ENCODE peak calls at places on chromosomes 11 and 22, in four cellular contexts. L is H1, V is GM12878, K is K562. B is an unnamed sample.

GRCh38 chr11:130700092-130700491 is 216.2 kb downstream of the SNX19 start:
- DNase-seq in L (no peak), K (no peak), V (no peak), B (no peak)

GRCh38 chr11:45100338-45100737 is 46.1 kb upstream of the PRDM11 start:
- DNase-seq in K (no peak), L (no peak), V (no peak), B (no peak)

GRCh38 chr11:75450236-75450635 is 17.2 kb upstream of the KLHL35 start:
- DNase-seq in L (no peak), K (no peak), V (no peak), B (no peak)

GRCh38 chr11:107752954-107753822 is 41.3 kb upstream of the SLN start:
- DNase-seq in V (no peak), K (no peak), L (no peak), B (no peak)

GRCh38 chr11:62054484-62055121 is 69.2 kb upstream of the INCENP start:
- DNase-seq in L (no peak), V (no peak), K (peak), B (peak)

GRCh38 chr22:49934891-49935557 is 16.6 kb downstream of the CRELD2 start:
- DNase-seq in L (no peak), K (peak), V (no peak), B (no peak)

GRCh38 chr11:17978553-17979287 is 34.1 kb downstream of the SERGEF start:
- DNase-seq in V (no peak), L (no peak), K (peak), B (no peak)

GRCh38 chr11:23840872-23841271 is 656.0 kb upstream of the LUZP2 start:
- DNase-seq in L (no peak), K (no peak), V (no peak), B (no peak)

GRCh38 chr11:110968348-110969062 is 256.3 kb upstream of the ARHGAP20 start:
- DNase-seq in L (no peak), V (no peak), K (no peak), B (no peak)

GRCh38 chr11:111086058-111086457 is 159.5 kb upstream of the POU2AF2 start:
- DNase-seq in L (no peak), V (no peak), K (no peak), B (no peak)

GRCh38 chr22:30694638-30695350 is at the start of gene OSBP2:
- DNase-seq in L (no peak), K (no peak), V (no peak), B (no peak)

GRCh38 chr11:131748146-131749050 is 378.0 kb downstream of the NTM start:
- DNase-seq in K (peak), L (no peak), V (no peak), B (no peak)

GRCh38 chr22:30830907-30831306 is 136.2 kb downstream of the OSBP2 start:
- DNase-seq in L (no peak), K (no peak), V (no peak), B (peak)

GRCh38 chr11:45041556-45041955 is 90.9 kb upstream of the TP53I11 start:
- DNase-seq in K (no peak), V (no peak), L (no peak), B (no peak)

GRCh38 chr11:112613051-112613972 is 347.9 kb upstream of the NCAM1 start:
- DNase-seq in L (no peak), V (no peak), K (no peak), B (peak)

GRCh38 chr11:102846292-102846691 is 2.9 kb upstream of the MMP3 start:
- DNase-seq in V (no peak), L (no peak), K (no peak), B (no peak)

GRCh38 chr11:6238902-6239301 is at the start of gene CNGA4:
- DNase-seq in L (no peak), K (no peak), V (no peak), B (no peak)

GRCh38 chr11:131993291-131993690 is 622.9 kb downstream of the NTM start:
- DNase-seq in V (no peak), K (no peak), L (no peak), B (no peak)

GRCh38 chr11:47512701-47513100 is 40.2 kb downstream of the CELF1 start:
- DNase-seq in V (no peak), K (no peak), L (no peak), B (no peak)

GRCh38 chr11:83278351-83278750 is 7.8 kb downstream of the CCDC90B start:
- DNase-seq in L (no peak), K (no peak), V (no peak), B (no peak)

GRCh38 chr22:37643225-37643847 is 3.9 kb downstream of the SH3BP1 start:
- DNase-seq in K (peak), L (no peak), V (no peak), B (no peak)

GRCh38 chr11:112265659-112266409 is 5.2 kb upstream of the PLET1 start:
- DNase-seq in L (no peak), V (no peak), K (no peak), B (no peak)

GRCh38 chr22:30079952-30080533 is at the start of gene HORMAD2:
- DNase-seq in K (no peak), L (peak), V (no peak), B (no peak)

GRCh38 chr11:118883004-118883367 is 706 bp upstream of the CXCR5 start:
- DNase-seq in L (no peak), K (no peak), V (no peak), B (no peak)
- TF ChIP-seq EGR1 in L (no peak), K (no peak), V (no peak), B (no peak)

GRCh38 chr22:26479792-26480610 is 3.6 kb downstream of the HPS4 start:
- DNase-seq in V (no peak), L (no peak), K (peak), B (no peak)
- TF ChIP-seq SIN3A in V (no peak), L (no peak), K (no peak), B (no peak)

GRCh38 chr22:43704051-43704450 is 108.1 kb downstream of the EFCAB6 start:
- DNase-seq in K (no peak), L (no peak), V (no peak), B (no peak)

GRCh38 chr22:43711681-43712080 is 100.4 kb downstream of the EFCAB6 start:
- DNase-seq in L (no peak), K (no peak), V (no peak), B (no peak)

GRCh38 chr22:43706151-43706550 is 106.0 kb downstream of the EFCAB6 start:
- DNase-seq in L (no peak), V (no peak), K (no peak), B (no peak)

GRCh38 chr22:43706558-43707328 is 105.4 kb downstream of the EFCAB6 start:
- DNase-seq in V (no peak), K (no peak), L (no peak), B (no peak)

DNA sequence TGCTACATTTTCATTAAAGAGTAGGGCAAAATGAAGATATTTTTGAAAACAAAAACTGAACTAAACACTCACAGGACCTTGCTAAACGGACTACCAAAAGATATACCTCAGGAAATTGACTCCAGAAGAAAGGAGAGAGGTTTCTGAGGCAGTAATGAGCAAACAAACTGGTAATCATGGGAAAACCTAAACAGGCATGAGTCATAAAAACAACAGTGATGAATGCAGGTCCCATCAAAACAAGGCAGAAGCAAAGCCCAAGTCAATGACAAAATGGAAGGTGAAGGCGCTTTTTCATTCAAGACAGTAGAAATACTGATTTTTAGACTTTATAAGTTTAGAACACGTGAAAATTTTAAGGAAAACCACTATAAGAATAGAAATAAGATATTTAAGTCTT is 104.5 kb downstream of the EFCAB6 start:
- DNase-seq in V (no peak), K (no peak), L (no peak), B (peak)
- TF ChIP-seq EGR1 in V (no peak), K (no peak), L (no peak), B (no peak)

GRCh38 chr11:27703453-27703852 is 3.2 kb upstream of the BDNF start:
- DNase-seq in K (no peak), L (no peak), V (no peak), B (no peak)

GRCh38 chr11:27700351-27701261 is at the start of gene BDNF:
- DNase-seq in L (no peak), V (no peak), K (no peak), B (no peak)

GRCh38 chr11:27701262-27702105 is 1.2 kb upstream of the BDNF start:
- DNase-seq in L (no peak), V (no peak), K (peak), B (no peak)

GRCh38 chr11:27710536-27710935 is 10.3 kb upstream of the BDNF start:
- DNase-seq in L (no peak), V (no peak), K (no peak), B (no peak)

DNA sequence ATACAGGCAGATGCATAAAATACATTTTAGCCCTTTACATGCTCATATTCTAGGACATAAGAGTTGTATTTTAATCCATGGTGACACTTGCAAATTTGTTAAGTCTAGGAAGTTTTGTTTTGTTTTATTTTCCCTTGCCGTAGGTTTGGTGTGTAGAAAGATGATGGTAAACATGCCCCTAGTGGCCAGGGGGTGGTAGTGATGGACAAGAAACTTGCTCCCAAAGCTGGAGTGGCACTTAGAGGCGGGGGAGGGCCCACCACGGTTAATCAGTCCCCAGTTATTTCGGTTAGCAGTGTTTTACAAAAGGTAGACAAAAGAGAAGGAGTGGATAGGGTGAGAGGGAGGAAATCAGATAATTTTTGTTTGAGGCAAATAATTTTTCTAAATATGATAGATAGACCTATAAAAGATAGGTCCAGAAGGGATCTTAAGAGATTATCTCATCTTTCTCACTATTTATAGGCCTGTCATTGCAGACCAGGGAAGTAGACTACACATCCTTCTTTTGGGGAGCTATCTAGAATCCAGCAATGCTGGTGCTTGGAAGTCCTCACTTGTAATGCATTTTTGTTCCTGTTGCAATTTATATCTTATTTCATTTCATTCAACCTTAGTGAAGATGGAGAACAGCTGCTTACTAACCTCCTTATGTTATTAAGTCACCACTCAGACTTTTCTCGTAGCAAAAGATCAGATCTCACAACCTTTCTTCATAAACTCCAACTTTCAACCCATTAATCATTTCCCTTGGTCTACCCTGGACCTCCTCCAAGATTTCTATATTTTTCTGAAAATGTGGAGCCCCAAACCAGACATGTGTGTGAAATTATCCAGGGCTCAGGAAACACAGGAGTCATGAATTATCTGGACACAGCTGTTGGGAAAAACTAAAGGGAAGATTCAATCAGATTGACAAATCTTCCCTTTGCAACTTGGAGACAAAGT is 5.9 kb upstream of the BDNF start:
- DNase-seq in V (no peak), K (peak), L (no peak), B (no peak)
- TF ChIP-seq SIN3A in V (no peak), K (no peak), L (no peak), B (no peak)

GRCh38 chr11:2576536-2576935 is 123.3 kb downstream of the KCNQ1OT1 start:
- DNase-seq in L (no peak), K (no peak), V (no peak), B (no peak)
- TF ChIP-seq EGR1 in L (no peak), K (no peak), V (no peak), B (no peak)

GRCh38 chr11:65210361-65210731 is 28.6 kb downstream of the CAPN1 start:
- DNase-seq in K (no peak), V (no peak), L (no peak), B (no peak)

GRCh38 chr11:65211293-65212105 is 29.8 kb downstream of the CAPN1 start:
- DNase-seq in L (no peak), K (no peak), V (no peak), B (no peak)

GRCh38 chr11:65210748-65211147 is 29.0 kb downstream of the CAPN1 start:
- DNase-seq in K (no peak), L (no peak), V (no peak), B (no peak)

GRCh38 chr11:65208785-65209710 is 27.3 kb downstream of the CAPN1 start:
- DNase-seq in L (no peak), K (no peak), V (no peak), B (no peak)

GRCh38 chr11:65209711-65210360 is 28.1 kb downstream of the CAPN1 start:
- DNase-seq in V (no peak), L (no peak), K (no peak), B (no peak)
- TF ChIP-seq SIN3A in V (no peak), L (no peak), K (no peak), B (no peak)

GRCh38 chr11:57303280-57303989 is 21.3 kb downstream of the TNKS1BP1 start:
- DNase-seq in L (no peak), V (no peak), K (no peak), B (no peak)
- TF ChIP-seq EGR1 in L (no peak), V (no peak), K (no peak), B (no peak)